ENCODE peak calls at places on chromosomes 4 and X, in nine cellular contexts. P is H54; W is AG10803; S is amygdala; J is HCT116; N is transverse colon; A is NCI-H774; L is A549; Y is naive thymus-derived CD8-positive, alpha-beta T cell. T is an unnamed sample.

GRCh38 chr4:166577639-166578038 is 656.7 kb downstream of the SPOCK3 start:
- DNase-seq in W (no peak), N (no peak), J (no peak), P (no peak), S (no peak), Y (no peak), L (no peak), A (no peak), T (no peak)

GRCh38 chrX:149010899-149011224 is 494.2 kb downstream of the IDS start:
- DNase-seq in L (no peak), Y (no peak), P (no peak), W (no peak), A (no peak), J (no peak), S (no peak), N (no peak), T (no peak)

GRCh38 chr4:111798840-111799239 is 346.4 kb upstream of the FAM241A start:
- DNase-seq in L (no peak), A (no peak), N (no peak), W (no peak), S (no peak), Y (no peak), P (no peak), J (no peak), T (no peak)

GRCh38 chr4:183249854-183250253 is 70.2 kb downstream of the CLDN22 start:
- DNase-seq in J (no peak), P (no peak), L (peak), N (peak), A (no peak), S (no peak), Y (no peak), W (peak), T (peak)

GRCh38 chr4:56739104-56739777 is 58.1 kb upstream of the HOPX start:
- DNase-seq in L (no peak), A (no peak), S (no peak), N (no peak), W (peak), Y (no peak), J (no peak), P (no peak), T (no peak)

GRCh38 chrX:122220644-122221373 is 963.3 kb upstream of the GRIA3 start:
- DNase-seq in S (no peak), N (no peak), J (no peak), W (no peak), Y (no peak), A (no peak), P (no peak), L (no peak), T (no peak)

GRCh38 chrX:123807825-123808416 is 51.9 kb upstream of the XIAP start:
- DNase-seq in P (no peak), S (no peak), N (no peak), Y (no peak), A (peak), L (no peak), W (peak), J (no peak), T (no peak)

GRCh38 chr4:153014460-153014859 is 78.3 kb downstream of the FHDC1 start:
- DNase-seq in W (no peak), N (no peak), S (no peak), A (no peak), P (peak), L (no peak), J (no peak), Y (no peak), T (no peak)

GRCh38 chrX:153983321-153983729 is 10.8 kb downstream of the TMEM187 start:
- DNase-seq in A (no peak), W (no peak), S (no peak), J (no peak), L (no peak), Y (no peak), N (no peak), P (no peak), T (no peak)

GRCh38 chrX:115360220-115360781 is 70.8 kb downstream of the LUZP4 start:
- DNase-seq in S (no peak), Y (no peak), J (no peak), W (no peak), L (no peak), N (no peak), P (no peak), A (no peak), T (no peak)

GRCh38 chr4:91935217-91935616 is 368.5 kb upstream of the GRID2 start:
- DNase-seq in S (no peak), J (no peak), W (no peak), L (peak), A (no peak), N (no peak), Y (no peak), P (no peak), T (no peak)

GRCh38 chr4:623914-624626 is 1.3 kb upstream of the PDE6B start:
- DNase-seq in L (no peak), J (no peak), Y (no peak), W (no peak), A (no peak), S (no peak), P (no peak), N (no peak), T (no peak)

GRCh38 chr4:28464823-28465222 is 1604.2 kb downstream of the STIM2 start:
- DNase-seq in A (no peak), Y (no peak), S (no peak), J (no peak), W (no peak), P (no peak), N (no peak), L (no peak), T (no peak)

GRCh38 chrX:71128915-71129765 is 10.7 kb downstream of the MED12 start:
- DNase-seq in J (no peak), N (peak), A (peak), W (peak), L (peak), Y (peak), P (no peak), S (peak), T (no peak)

GRCh38 chrX:149374751-149375150 is 130.4 kb downstream of the IDS start:
- DNase-seq in W (peak), J (no peak), P (no peak), L (no peak), N (no peak), A (no peak), S (no peak), Y (no peak), T (no peak)

GRCh38 chrX:19625612-19626011 is 110.3 kb upstream of the MAP3K15 start:
- DNase-seq in N (peak), W (no peak), P (no peak), L (peak), J (no peak), Y (no peak), A (no peak), S (no peak), T (no peak)

GRCh38 chr4:40575846-40576245 is 53.8 kb downstream of the RBM47 start:
- DNase-seq in S (no peak), Y (no peak), J (no peak), P (no peak), L (no peak), N (no peak), W (peak), A (no peak), T (no peak)

GRCh38 chr4:78938474-78938867 is 767 bp downstream of the PAQR3 start:
- DNase-seq in J (no peak), N (no peak), S (no peak), W (peak), A (no peak), P (no peak), L (no peak), Y (no peak), T (no peak)

GRCh38 chr4:176150283-176150682 is 45.1 kb downstream of the SPATA4 start:
- DNase-seq in P (no peak), W (peak), J (peak), A (no peak), S (no peak), N (no peak), Y (no peak), L (peak), T (peak)

GRCh38 chr4:76990288-76991080 is 40.9 kb downstream of the SEPTIN11 start:
- DNase-seq in A (no peak), J (no peak), S (no peak), N (no peak), W (peak), Y (no peak), L (no peak), P (no peak), T (no peak)

GRCh38 chr4:8000721-8001491 is 61.2 kb upstream of the AFAP1 start:
- DNase-seq in W (no peak), A (no peak), J (no peak), Y (no peak), N (no peak), L (no peak), P (no peak), S (no peak), T (no peak)

GRCh38 chrX:40780123-40780522 is 44.8 kb upstream of the MED14 start:
- DNase-seq in N (no peak), Y (no peak), W (no peak), A (no peak), L (no peak), P (no peak), S (no peak), J (no peak), T (no peak)

GRCh38 chrX:8191022-8191421 is 20.0 kb upstream of the VCX2 start:
- DNase-seq in N (peak), L (no peak), A (no peak), W (no peak), P (no peak), S (no peak), J (no peak), Y (no peak), T (no peak)

GRCh38 chr4:151418856-151419255 is 9.9 kb downstream of the FHIP1A start:
- DNase-seq in J (no peak), Y (no peak), P (no peak), L (no peak), N (no peak), A (no peak), S (no peak), W (no peak), T (no peak)

GRCh38 chrX:635428-636192 is 5.0 kb downstream of the SHOX start:
- DNase-seq in A (no peak), W (no peak), Y (no peak), S (no peak), J (no peak), P (no peak), L (no peak), N (no peak), T (no peak)

T was measured in dermis microvascular lymphatic vessel endothelial cell.